ENCODE peak calls at places on chromosome 19, in seven cellular contexts. One of them, this sample, is unnamed.

GRCh38 chr19:16330368-16330801 is 5.8 kb downstream of the KLF2 start:
- DNase-seq in spleen: peak; percentile 97
- DNase-seq in tibial nerve: no peak
- DNase-seq in body of pancreas: peak; percentile 72
- DNase-seq in heart left ventricle: peak; percentile 79
- DNase-seq in adrenal gland: peak; percentile 84
- DNase-seq in breast epithelium: peak; percentile 63
- DNase-seq in this sample: peak; percentile 75

GRCh38 chr19:15015946-15016542 is 33.2 kb upstream of the CASP14 start:
- DNase-seq in spleen: no peak
- DNase-seq in tibial nerve: no peak
- DNase-seq in body of pancreas: peak; percentile 37
- DNase-seq in heart left ventricle: no peak
- DNase-seq in adrenal gland: no peak
- DNase-seq in breast epithelium: no peak
- DNase-seq in this sample: no peak

GRCh38 chr19:35337984-35338296 is 9.0 kb downstream of the CD22 start:
- DNase-seq in spleen: no peak
- DNase-seq in tibial nerve: no peak
- DNase-seq in body of pancreas: no peak
- DNase-seq in heart left ventricle: no peak
- DNase-seq in adrenal gland: no peak
- DNase-seq in breast epithelium: no peak
- DNase-seq in this sample: peak; percentile 8

GRCh38 chr19:35789978-35790944 is 14.9 kb downstream of the ARHGAP33 start:
- DNase-seq in spleen: no peak
- DNase-seq in tibial nerve: no peak
- DNase-seq in body of pancreas: no peak
- DNase-seq in heart left ventricle: no peak
- DNase-seq in adrenal gland: no peak
- DNase-seq in breast epithelium: no peak
- DNase-seq in this sample: peak; percentile 41

GRCh38 chr19:41412953-41413352 is 14.2 kb downstream of the B3GNT8 start:
- DNase-seq in spleen: no peak
- DNase-seq in tibial nerve: no peak
- DNase-seq in body of pancreas: no peak
- DNase-seq in heart left ventricle: no peak
- DNase-seq in adrenal gland: no peak
- DNase-seq in breast epithelium: no peak
- DNase-seq in this sample: no peak

GRCh38 chr19:35213678-35214632 is 14.6 kb downstream of the FAM187B start:
- DNase-seq in spleen: peak; percentile 90
- DNase-seq in tibial nerve: peak; percentile 85
- DNase-seq in body of pancreas: peak; percentile 90
- DNase-seq in heart left ventricle: peak; percentile 80
- DNase-seq in adrenal gland: peak; percentile 95
- DNase-seq in breast epithelium: peak; percentile 55
- DNase-seq in this sample: no peak

GRCh38 chr19:28956971-28957370 is 256.0 kb downstream of the UQCRFS1 start:
- DNase-seq in spleen: no peak
- DNase-seq in tibial nerve: no peak
- DNase-seq in body of pancreas: no peak
- DNase-seq in heart left ventricle: no peak
- DNase-seq in adrenal gland: no peak
- DNase-seq in breast epithelium: no peak
- DNase-seq in this sample: no peak

GRCh38 chr19:16628984-16629691 is 1.1 kb upstream of the MED26 start:
- DNase-seq in spleen: no peak
- DNase-seq in tibial nerve: peak; percentile 55
- DNase-seq in body of pancreas: peak; percentile 68
- DNase-seq in heart left ventricle: peak; percentile 54
- DNase-seq in adrenal gland: peak; percentile 71
- DNase-seq in breast epithelium: no peak
- DNase-seq in this sample: peak; percentile 49

GRCh38 chr19:17052439-17052838 is 22.8 kb downstream of the HAUS8 start:
- DNase-seq in spleen: no peak
- DNase-seq in tibial nerve: peak; percentile 68
- DNase-seq in body of pancreas: peak; percentile 31
- DNase-seq in heart left ventricle: peak; percentile 37
- DNase-seq in adrenal gland: peak; percentile 48
- DNase-seq in breast epithelium: no peak
- DNase-seq in this sample: no peak

GRCh38 chr19:340620-341385 is 3.8 kb downstream of the MIER2 start:
- DNase-seq in spleen: peak; percentile 66
- DNase-seq in tibial nerve: no peak
- DNase-seq in body of pancreas: no peak
- DNase-seq in heart left ventricle: no peak
- DNase-seq in adrenal gland: no peak
- DNase-seq in breast epithelium: no peak
- DNase-seq in this sample: no peak

GRCh38 chr19:32651729-32652140 is 23.2 kb downstream of the ANKRD27 start:
- DNase-seq in spleen: no peak
- DNase-seq in tibial nerve: no peak
- DNase-seq in body of pancreas: no peak
- DNase-seq in heart left ventricle: peak; percentile 36
- DNase-seq in adrenal gland: no peak
- DNase-seq in breast epithelium: no peak
- DNase-seq in this sample: no peak

GRCh38 chr19:6247007-6247288 is 32.8 kb downstream of the MLLT1 start:
- DNase-seq in spleen: no peak
- DNase-seq in tibial nerve: no peak
- DNase-seq in body of pancreas: no peak
- DNase-seq in heart left ventricle: no peak
- DNase-seq in adrenal gland: no peak
- DNase-seq in breast epithelium: no peak
- DNase-seq in this sample: no peak

GRCh38 chr19:45574526-45574925 is 10.1 kb downstream of the OPA3 start:
- DNase-seq in spleen: no peak
- DNase-seq in tibial nerve: no peak
- DNase-seq in body of pancreas: no peak
- DNase-seq in heart left ventricle: no peak
- DNase-seq in adrenal gland: no peak
- DNase-seq in breast epithelium: no peak
- DNase-seq in this sample: no peak

DNA sequence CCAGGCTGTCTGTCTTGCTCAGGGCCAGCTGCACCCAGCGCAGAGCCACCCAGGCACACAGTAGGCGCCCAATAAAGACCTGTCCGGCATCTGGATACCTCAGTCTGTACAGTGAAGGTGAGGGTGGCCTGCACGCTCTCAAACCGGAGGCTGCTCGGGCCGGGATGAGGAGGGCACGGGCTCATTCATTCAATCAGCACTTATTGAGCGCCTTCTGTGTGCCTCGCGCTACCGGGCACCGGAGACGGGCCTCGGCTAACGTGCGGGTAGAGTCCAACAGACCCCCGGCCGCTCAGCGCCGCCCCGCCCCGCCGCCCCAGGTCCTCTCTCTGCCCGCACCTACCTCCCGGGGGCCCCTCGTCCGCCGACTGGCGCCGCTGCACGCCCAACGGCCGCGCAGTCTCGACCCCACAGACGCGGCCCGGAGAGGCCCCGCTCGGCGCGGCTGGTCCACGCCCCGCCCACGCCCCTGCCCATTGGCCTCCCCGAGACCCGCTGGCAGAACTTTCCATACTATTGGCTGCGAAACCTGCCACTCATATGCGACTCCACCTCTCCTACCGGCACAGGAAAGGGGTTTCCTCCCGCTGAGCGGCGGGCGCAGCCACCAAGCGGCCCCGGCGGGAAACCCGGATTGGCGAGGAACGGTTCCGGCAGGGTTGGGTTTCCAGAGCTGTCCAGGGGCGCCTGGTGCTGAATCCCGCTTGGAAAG is at the start of gene SLC39A3:
- DNase-seq in spleen: peak; percentile 97
- DNase-seq in tibial nerve: peak; percentile 99
- DNase-seq in body of pancreas: peak; percentile 99
- DNase-seq in heart left ventricle: peak; percentile 100
- DNase-seq in adrenal gland: peak; percentile 100
- DNase-seq in breast epithelium: peak; percentile 99
- DNase-seq in this sample: peak; percentile 100
- TF ChIP-seq POLR2A in spleen: no peak
- TF ChIP-seq POLR2A in tibial nerve: no peak
- TF ChIP-seq POLR2A in body of pancreas: peak; percentile 36
- TF ChIP-seq POLR2A in heart left ventricle: peak; percentile 50
- TF ChIP-seq POLR2A in adrenal gland: no peak
- TF ChIP-seq POLR2A in breast epithelium: no peak
- TF ChIP-seq POLR2A in this sample: no peak

GRCh38 chr19:46892252-46893179 is 31.7 kb downstream of the ARHGAP35 start:
- DNase-seq in spleen: no peak
- DNase-seq in tibial nerve: no peak
- DNase-seq in body of pancreas: no peak
- DNase-seq in heart left ventricle: no peak
- DNase-seq in adrenal gland: no peak
- DNase-seq in breast epithelium: no peak
- DNase-seq in this sample: no peak
- H3K4me1 ChIP-seq in spleen: no peaks in the 10 kb centered on the region
- H3K4me1 ChIP-seq in tibial nerve: peaks cover 14% of the 10 kb centered on the region
- H3K4me1 ChIP-seq in body of pancreas: peaks cover 14% of the 10 kb centered on the region
- H3K4me1 ChIP-seq in heart left ventricle: peaks cover 30% of the 10 kb centered on the region
- H3K4me1 ChIP-seq in adrenal gland: peaks cover 11% of the 10 kb centered on the region
- H3K4me1 ChIP-seq in breast epithelium: no peaks in the 10 kb centered on the region
- H3K4me1 ChIP-seq in this sample: no peaks in the 10 kb centered on the region

GRCh38 chr19:10646781-10647180 is 7.4 kb upstream of the ILF3 start:
- DNase-seq in spleen: no peak
- DNase-seq in tibial nerve: no peak
- DNase-seq in body of pancreas: no peak
- DNase-seq in heart left ventricle: no peak
- DNase-seq in adrenal gland: no peak
- DNase-seq in breast epithelium: no peak
- DNase-seq in this sample: no peak

GRCh38 chr19:10642473-10642872 is 11.7 kb upstream of the ILF3 start:
- DNase-seq in spleen: no peak
- DNase-seq in tibial nerve: no peak
- DNase-seq in body of pancreas: no peak
- DNase-seq in heart left ventricle: no peak
- DNase-seq in adrenal gland: no peak
- DNase-seq in breast epithelium: no peak
- DNase-seq in this sample: no peak

GRCh38 chr19:10643166-10643967 is 10.8 kb upstream of the ILF3 start:
- DNase-seq in spleen: no peak
- DNase-seq in tibial nerve: no peak
- DNase-seq in body of pancreas: no peak
- DNase-seq in heart left ventricle: no peak
- DNase-seq in adrenal gland: no peak
- DNase-seq in breast epithelium: no peak
- DNase-seq in this sample: no peak

GRCh38 chr19:10643968-10644290 is 10.2 kb upstream of the ILF3 start:
- DNase-seq in spleen: no peak
- DNase-seq in tibial nerve: no peak
- DNase-seq in body of pancreas: no peak
- DNase-seq in heart left ventricle: no peak
- DNase-seq in adrenal gland: no peak
- DNase-seq in breast epithelium: no peak
- DNase-seq in this sample: no peak

DNA sequence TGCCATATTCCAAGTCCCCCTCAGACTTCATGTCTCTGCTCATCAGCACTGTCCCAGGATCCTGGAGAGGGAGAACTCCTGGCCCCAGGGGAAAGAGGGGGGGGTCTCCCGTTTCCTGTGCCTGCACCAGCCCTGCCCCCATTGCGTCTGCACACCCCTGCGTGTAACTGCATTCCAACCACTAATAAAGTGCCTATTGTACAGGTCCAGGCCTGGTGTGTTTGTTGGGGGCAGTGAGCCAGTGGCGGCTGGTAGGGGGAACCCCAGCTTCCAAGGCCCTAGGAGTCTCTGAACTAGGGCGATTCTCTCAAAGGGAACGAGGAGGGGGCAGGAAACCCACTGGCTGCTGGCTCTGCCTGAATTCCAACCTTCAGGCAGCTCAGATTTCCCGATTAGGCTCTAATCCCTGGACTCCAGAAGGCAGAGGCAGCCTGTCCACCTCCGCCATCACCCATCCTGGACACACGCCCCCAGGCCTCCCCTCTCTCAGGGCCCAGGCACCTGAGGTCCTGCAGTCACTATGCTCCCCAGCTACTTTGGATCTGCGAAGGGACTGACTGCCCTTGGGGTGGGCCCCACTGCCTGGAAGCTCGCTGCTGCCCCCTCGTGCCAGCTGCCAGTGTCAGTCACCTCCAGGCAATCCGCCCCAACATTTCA is 9.7 kb upstream of the ILF3 start:
- DNase-seq in spleen: peak; percentile 96
- DNase-seq in tibial nerve: peak; percentile 82
- DNase-seq in body of pancreas: peak; percentile 86
- DNase-seq in heart left ventricle: peak; percentile 85
- DNase-seq in adrenal gland: peak; percentile 79
- DNase-seq in breast epithelium: peak; percentile 88
- DNase-seq in this sample: peak; percentile 85
- TF ChIP-seq POLR2A in spleen: no peak
- TF ChIP-seq POLR2A in tibial nerve: no peak
- TF ChIP-seq POLR2A in body of pancreas: peak; percentile 27
- TF ChIP-seq POLR2A in heart left ventricle: no peak
- TF ChIP-seq POLR2A in adrenal gland: no peak
- TF ChIP-seq POLR2A in breast epithelium: no peak
- TF ChIP-seq POLR2A in this sample: no peak

DNA sequence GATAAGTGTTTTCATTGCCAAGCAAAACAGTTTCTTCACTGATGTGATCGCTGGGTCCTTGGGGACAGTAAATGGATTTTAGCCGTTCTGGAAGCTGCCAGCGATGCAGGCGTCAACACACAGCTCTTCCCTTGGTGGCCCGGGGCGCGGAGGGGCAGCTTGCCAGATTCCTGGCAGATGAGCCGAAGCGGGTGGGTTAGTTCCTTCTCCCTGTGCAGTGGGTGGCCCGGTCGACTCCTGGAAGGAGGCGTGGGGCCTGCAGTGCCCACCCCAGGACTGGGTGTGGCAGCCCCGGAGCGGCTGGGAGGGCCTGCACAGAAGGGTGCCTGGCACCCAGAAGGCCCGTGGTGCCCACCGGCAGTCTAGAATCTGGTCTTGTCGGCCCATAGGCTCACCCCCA is 69.0 kb downstream of the KDM4B start:
- DNase-seq in spleen: no peak
- DNase-seq in tibial nerve: no peak
- DNase-seq in body of pancreas: no peak
- DNase-seq in heart left ventricle: no peak
- DNase-seq in adrenal gland: no peak
- DNase-seq in breast epithelium: no peak
- DNase-seq in this sample: no peak
- H3K4me1 ChIP-seq in spleen: peaks cover 5% of the 10 kb centered on the region
- H3K4me1 ChIP-seq in tibial nerve: peaks cover 21% of the 10 kb centered on the region
- H3K4me1 ChIP-seq in body of pancreas: peaks cover 12% of the 10 kb centered on the region
- H3K4me1 ChIP-seq in heart left ventricle: peaks cover 46% of the 10 kb centered on the region
- H3K4me1 ChIP-seq in adrenal gland: peaks cover 41% of the 10 kb centered on the region
- H3K4me1 ChIP-seq in breast epithelium: peaks cover 16% of the 10 kb centered on the region
- H3K4me1 ChIP-seq in this sample: no peaks in the 10 kb centered on the region